ENCODE peak calls at places on chromosomes 6 and 20, in eight cellular contexts. Z is K562, M is upper lobe of left lung, T is ovary, R is transverse colon, L is uterus, B is IMR-90, H is breast epithelium. E is an unnamed sample.

GRCh38 chr20:59007758-59008511 is 881 bp upstream of the CTSZ start:
- DNase-seq in Z (peak), M (peak), T (no peak), R (peak), L (no peak), B (no peak), H (no peak), E (peak)

GRCh38 chr20:44181611-44182010 is 5.4 kb downstream of the JPH2 start:
- DNase-seq in Z (no peak), M (no peak), T (no peak), R (no peak), L (peak), B (no peak), H (no peak), E (no peak)

GRCh38 chr6:127939442-127940066 is 38.7 kb upstream of the THEMIS start:
- DNase-seq in Z (no peak), M (no peak), T (no peak), R (no peak), L (no peak), B (no peak), H (no peak), E (no peak)

GRCh38 chr6:167571550-167571949 is 246.7 kb downstream of the TTLL2 start:
- DNase-seq in Z (no peak), M (no peak), T (no peak), R (no peak), L (no peak), B (no peak), H (no peak), E (peak)

GRCh38 chr6:112457891-112458290 is 110.8 kb downstream of the RFPL4B start:
- DNase-seq in Z (no peak), M (no peak), T (no peak), R (no peak), L (no peak), B (no peak), H (no peak), E (no peak)

GRCh38 chr6:42958125-42958524 is 2.4 kb upstream of the GNMT start:
- DNase-seq in Z (no peak), M (no peak), T (no peak), R (no peak), L (no peak), B (no peak), H (no peak), E (no peak)

GRCh38 chr20:37672143-37672542 is 21.7 kb upstream of the CTNNBL1 start:
- DNase-seq in Z (no peak), M (no peak), T (no peak), R (no peak), L (no peak), B (no peak), H (no peak), E (peak)

GRCh38 chr6:3796396-3796795 is 44.9 kb upstream of the PXDC1 start:
- DNase-seq in Z (no peak), M (no peak), T (no peak), R (no peak), L (peak), B (no peak), H (peak), E (no peak)

GRCh38 chr20:48192109-48192508 is 406.8 kb upstream of the SULF2 start:
- DNase-seq in Z (peak), M (no peak), T (no peak), R (peak), L (no peak), B (no peak), H (no peak), E (no peak)

GRCh38 chr6:143700684-143701342 is 23.0 kb downstream of the PHACTR2 start:
- DNase-seq in Z (no peak), M (no peak), T (no peak), R (no peak), L (peak), B (peak), H (no peak), E (no peak)

GRCh38 chr6:138514860-138515540 is 15.7 kb upstream of the NHSL1 start:
- DNase-seq in Z (no peak), M (no peak), T (no peak), R (no peak), L (no peak), B (no peak), H (no peak), E (no peak)

GRCh38 chr20:610130-611046 is at the start of gene TCF15:
- DNase-seq in Z (peak), M (no peak), T (peak), R (no peak), L (no peak), B (no peak), H (no peak), E (no peak)

GRCh38 chr6:162373192-162373591 is 354.4 kb downstream of the PRKN start:
- DNase-seq in Z (no peak), M (no peak), T (no peak), R (no peak), L (no peak), B (no peak), H (no peak), E (no peak)

GRCh38 chr6:139757766-139758655 is 383.6 kb upstream of the CITED2 start:
- DNase-seq in Z (no peak), M (no peak), T (no peak), R (no peak), L (peak), B (peak), H (no peak), E (peak)

GRCh38 chr6:136761227-136761922 is 30.9 kb downstream of the MAP3K5 start:
- DNase-seq in Z (no peak), M (peak), T (no peak), R (no peak), L (no peak), B (peak), H (peak), E (no peak)

GRCh38 chr6:148263961-148264360 is 78.7 kb upstream of the SASH1 start:
- DNase-seq in Z (no peak), M (no peak), T (no peak), R (no peak), L (no peak), B (peak), H (no peak), E (no peak)

GRCh38 chr6:5007531-5007930 is 3.7 kb upstream of the RPP40 start:
- DNase-seq in Z (no peak), M (no peak), T (no peak), R (no peak), L (no peak), B (no peak), H (no peak), E (no peak)

GRCh38 chr6:69421986-69422385 is 374.8 kb downstream of the LMBRD1 start:
- DNase-seq in Z (no peak), M (no peak), T (no peak), R (no peak), L (no peak), B (no peak), H (no peak), E (no peak)

GRCh38 chr6:32249262-32249661 is 25.4 kb upstream of the NOTCH4 start:
- DNase-seq in Z (no peak), M (no peak), T (no peak), R (no peak), L (no peak), B (no peak), H (no peak), E (no peak)

GRCh38 chr6:53926505-53926904 is 131.7 kb downstream of the LRRC1 start:
- DNase-seq in Z (no peak), M (no peak), T (no peak), R (no peak), L (no peak), B (peak), H (peak), E (no peak)

GRCh38 chr20:63775096-63775978 is 35.8 kb downstream of the SLC2A4RG start:
- DNase-seq in Z (peak), M (no peak), T (peak), R (no peak), L (peak), B (peak), H (no peak), E (no peak)

GRCh38 chr6:108781419-108782110 is 66.7 kb upstream of the ARMC2 start:
- DNase-seq in Z (no peak), M (no peak), T (peak), R (no peak), L (peak), B (peak), H (no peak), E (no peak)

GRCh38 chr20:10611357-10611756 is 62.4 kb downstream of the JAG1 start:
- DNase-seq in Z (peak), M (no peak), T (no peak), R (peak), L (peak), B (peak), H (no peak), E (no peak)

GRCh38 chr6:4460595-4461475 is 315.4 kb upstream of the CDYL start:
- DNase-seq in Z (no peak), M (peak), T (peak), R (peak), L (peak), B (peak), H (peak), E (peak)

DNA sequence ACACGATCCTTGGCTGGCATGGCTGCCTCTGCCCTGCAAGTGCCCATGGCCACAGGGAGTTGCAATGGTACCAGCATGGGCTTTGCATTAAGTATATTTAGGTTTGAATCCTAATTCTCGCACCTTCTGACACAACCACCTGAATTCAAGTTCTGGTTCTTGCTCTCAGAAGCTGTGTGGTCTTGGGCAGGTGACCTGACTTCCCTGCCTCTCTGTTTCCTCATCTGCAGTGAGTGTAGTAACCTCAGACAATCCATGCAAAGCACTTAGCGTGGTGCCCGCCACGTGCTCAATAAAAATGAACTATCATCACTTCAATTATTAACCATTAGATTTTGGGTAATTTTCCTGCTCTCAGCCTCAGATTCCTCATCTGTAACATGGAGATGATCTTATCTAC is 378.8 kb upstream of the ARID1B start:
- DNase-seq in Z (no peak), M (no peak), T (no peak), R (no peak), L (no peak), B (no peak), H (no peak), E (no peak)
- H3K4me3 ChIP-seq in Z (no peak), M (no peak), T (no peak), R (no peak), L (no peak), B (no peak), H (no peak), E (no peak)

GRCh38 chr20:50865114-50865513 is 66.1 kb downstream of the ADNP start:
- DNase-seq in Z (no peak), M (no peak), T (peak), R (no peak), L (no peak), B (no peak), H (no peak), E (no peak)

GRCh38 chr20:50866036-50866685 is 65.1 kb downstream of the ADNP start:
- DNase-seq in Z (no peak), M (no peak), T (no peak), R (no peak), L (no peak), B (peak), H (no peak), E (no peak)

GRCh38 chr20:50867805-50868204 is 63.4 kb downstream of the ADNP start:
- DNase-seq in Z (no peak), M (no peak), T (no peak), R (no peak), L (no peak), B (no peak), H (no peak), E (no peak)

GRCh38 chr20:50862546-50862945 is 67.7 kb downstream of the BCAS4 start:
- DNase-seq in Z (no peak), M (no peak), T (no peak), R (no peak), L (no peak), B (no peak), H (no peak), E (no peak)

GRCh38 chr20:50865591-50865990 is 65.6 kb downstream of the ADNP start:
- DNase-seq in Z (no peak), M (no peak), T (no peak), R (no peak), L (no peak), B (no peak), H (no peak), E (no peak)
- TF ChIP-seq CTCF in Z (no peak), M (no peak), T (no peak), R (no peak), L (no peak), B (no peak), H (no peak), E (no peak)

GRCh38 chr6:6820688-6821238 is 232.2 kb downstream of the LY86 start:
- DNase-seq in Z (no peak), M (no peak), T (no peak), R (peak), L (no peak), B (no peak), H (peak), E (peak)
- TF ChIP-seq POLR2A in Z (no peak), M (no peak), T (no peak), R (peak), L (no peak), B (no peak), H (no peak), E (no peak)

GRCh38 chr6:132964868-132965382 is 150.6 kb downstream of the RPS12 start:
- DNase-seq in Z (no peak), M (no peak), T (no peak), R (no peak), L (no peak), B (peak), H (no peak), E (no peak)
- H3K4me3 ChIP-seq in Z (no peak), M (no peak), T (no peak), R (no peak), L (no peak), B (no peak), H (no peak), E (no peak)

GRCh38 chr20:46827718-46828458 is 66.8 kb upstream of the EYA2 start:
- DNase-seq in Z (no peak), M (no peak), T (no peak), R (no peak), L (no peak), B (peak), H (no peak), E (peak)
- TF ChIP-seq CTCF in Z (no peak), M (no peak), T (no peak), R (no peak), L (no peak), B (no peak), H (no peak), E (no peak)

E was measured in lower leg skin.